ENCODE peak calls at places on chromosome 22, in ten cellular contexts. L is foreskin fibroblast, J is progenitor cell of endocrine pancreas, W is brain microvascular endothelial cell, C is neural crest cell, V is endodermal cell, B is fibroblast of lung, I is HFF-Myc, Y is ovary, E is HFFc6. N is an unnamed sample.
A peak's percentile ranks its signal among the peaks of the same experiment; 100 is the strongest.

GRCh38 chr22:41146573-41146972 is 54.2 kb downstream of the EP300 start:
- DNase-seq in L (no peak), J (no peak), W (no peak), C (no peak), V (no peak), B (peak; percentile 2), I (no peak), Y (no peak), E (no peak), N (no peak)

GRCh38 chr22:39110631-39111561 is 13.9 kb downstream of the APOBEC3H start:
- DNase-seq in L (no peak), J (no peak), W (no peak), C (no peak), V (peak; percentile 49), B (no peak), I (no peak), Y (no peak), E (no peak), N (no peak)

GRCh38 chr22:41132555-41132954 is 40.2 kb downstream of the EP300 start:
- DNase-seq in L (peak; percentile 3), J (no peak), W (no peak), C (no peak), V (no peak), B (no peak), I (peak; percentile 11), Y (no peak), E (no peak), N (no peak)

GRCh38 chr22:35102663-35103062 is 36.7 kb downstream of the ISX start:
- DNase-seq in L (no peak), J (no peak), W (peak; percentile 12), C (no peak), V (peak; percentile 85), B (no peak), I (no peak), Y (no peak), E (no peak), N (peak; percentile 45)

GRCh38 chr22:18104566-18104965 is 6.0 kb upstream of the TUBA8 start:
- DNase-seq in L (peak; percentile 4), J (no peak), W (peak; percentile 78), C (no peak), V (peak; percentile 27), B (peak; percentile 11), I (no peak), Y (no peak), E (no peak), N (no peak)

GRCh38 chr22:40345271-40345670 is 1.0 kb upstream of the ADSL start:
- DNase-seq in L (peak; percentile 27), J (no peak), W (no peak), C (no peak), V (no peak), B (no peak), I (no peak), Y (no peak), E (no peak), N (no peak)

GRCh38 chr22:17912942-17913704 is 111.2 kb downstream of the MICAL3 start:
- DNase-seq in L (no peak), J (no peak), W (no peak), C (no peak), V (peak; percentile 65), B (no peak), I (no peak), Y (no peak), E (peak; percentile 23), N (no peak)

GRCh38 chr22:17057959-17058814 is 26.6 kb upstream of the IL17RA start:
- DNase-seq in L (peak; percentile 48), J (peak; percentile 49), W (peak; percentile 71), C (peak; percentile 73), V (peak; percentile 90), B (peak; percentile 72), I (peak; percentile 61), Y (peak; percentile 63), E (peak; percentile 71), N (peak; percentile 70)

GRCh38 chr22:35649636-35650250 is 1.5 kb downstream of the APOL6 start:
- DNase-seq in L (no peak), J (no peak), W (no peak), C (no peak), V (no peak), B (no peak), I (no peak), Y (no peak), E (no peak), N (no peak)

GRCh38 chr22:39332441-39333064 is 13.1 kb upstream of the RPL3 start:
- DNase-seq in L (peak; percentile 77), J (no peak), W (no peak), C (no peak), V (no peak), B (peak; percentile 19), I (no peak), Y (no peak), E (no peak), N (no peak)

GRCh38 chr22:29309332-29310064 is 3.0 kb downstream of the GAS2L1 start:
- DNase-seq in L (no peak), J (no peak), W (no peak), C (no peak), V (peak; percentile 48), B (no peak), I (no peak), Y (peak; percentile 41), E (no peak), N (peak; percentile 38)

GRCh38 chr22:43343262-43343988 is at the start of gene SCUBE1:
- DNase-seq in L (peak; percentile 9), J (peak; percentile 67), W (no peak), C (peak; percentile 65), V (peak; percentile 91), B (no peak), I (no peak), Y (peak; percentile 87), E (no peak), N (peak; percentile 66)

GRCh38 chr22:44894782-44895181 is 115.0 kb downstream of the PHF21B start:
- DNase-seq in L (no peak), J (no peak), W (no peak), C (no peak), V (peak; percentile 36), B (no peak), I (no peak), Y (no peak), E (no peak), N (no peak)

GRCh38 chr22:50183141-50183971 is 2.4 kb upstream of the TRABD start:
- DNase-seq in L (no peak), J (no peak), W (no peak), C (no peak), V (no peak), B (no peak), I (no peak), Y (peak; percentile 49), E (no peak), N (no peak)

GRCh38 chr22:44728761-44729261 is 23.6 kb upstream of the ARHGAP8 start:
- DNase-seq in L (no peak), J (no peak), W (no peak), C (no peak), V (no peak), B (no peak), I (no peak), Y (peak; percentile 64), E (no peak), N (no peak)

GRCh38 chr22:42343551-42344081 is 73.2 kb upstream of the TCF20 start:
- DNase-seq in L (no peak), J (no peak), W (no peak), C (no peak), V (no peak), B (no peak), I (no peak), Y (peak; percentile 66), E (no peak), N (no peak)

GRCh38 chr22:48309115-48309705 is 1518.5 kb downstream of the BRD1 start:
- DNase-seq in L (no peak), J (no peak), W (no peak), C (no peak), V (no peak), B (no peak), I (no peak), Y (no peak), E (no peak), N (no peak)

GRCh38 chr22:37240941-37241320 is 3.1 kb downstream of the RAC2 start:
- DNase-seq in L (no peak), J (no peak), W (no peak), C (no peak), V (no peak), B (no peak), I (no peak), Y (peak; percentile 2), E (no peak), N (no peak)

GRCh38 chr22:48856308-48856615 is 971.4 kb downstream of the BRD1 start:
- DNase-seq in L (no peak), J (no peak), W (no peak), C (no peak), V (no peak), B (no peak), I (no peak), Y (no peak), E (no peak), N (no peak)

GRCh38 chr22:25884121-25884520 is 142.1 kb downstream of the MYO18B start:
- DNase-seq in L (no peak), J (no peak), W (no peak), C (no peak), V (no peak), B (no peak), I (no peak), Y (no peak), E (no peak), N (no peak)
- TF ChIP-seq CTCF in L (no peak), J (no peak), W (no peak), C (no peak), V (no peak), B (no peak), I (no peak), Y (no peak), E (no peak), N (no peak)

GRCh38 chr22:23222033-23222840 is 41.9 kb downstream of the BCR start:
- DNase-seq in L (no peak), J (no peak), W (no peak), C (no peak), V (no peak), B (no peak), I (no peak), Y (no peak), E (no peak), N (no peak)
- TF ChIP-seq CTCF in L (no peak), J (no peak), W (no peak), C (no peak), V (no peak), B (no peak), I (no peak), Y (no peak), E (no peak), N (no peak)

DNA sequence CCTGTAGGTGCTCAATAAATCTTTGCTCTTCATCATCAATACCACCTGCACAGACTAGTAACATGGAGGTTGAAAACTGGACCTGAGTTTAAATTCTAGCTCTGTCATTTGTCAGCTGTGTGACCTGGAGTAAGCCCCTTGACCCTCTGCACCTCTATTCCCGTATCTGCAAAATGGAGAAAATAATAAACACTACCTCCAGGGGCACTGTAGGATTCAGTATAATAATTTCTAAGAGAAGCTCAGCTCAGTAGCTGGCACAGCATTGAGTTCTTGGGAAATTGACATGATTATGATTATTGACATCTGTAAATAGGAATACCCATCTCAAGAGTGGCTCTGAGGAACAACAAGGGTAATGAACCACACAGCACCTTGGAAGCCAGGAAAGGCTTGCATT is 78.4 kb downstream of the MN1 start:
- DNase-seq in L (no peak), J (no peak), W (no peak), C (no peak), V (no peak), B (no peak), I (no peak), Y (no peak), E (no peak), N (no peak)
- TF ChIP-seq CTCF in L (no peak), J (no peak), W (no peak), C (no peak), V (peak; percentile 37), B (peak; percentile 11), I (no peak), Y (no peak), E (peak; percentile 43), N (no peak)

GRCh38 chr22:31488346-31488883 is 1.2 kb downstream of the EIF4ENIF1 start:
- DNase-seq in L (no peak), J (no peak), W (no peak), C (no peak), V (no peak), B (no peak), I (no peak), Y (no peak), E (no peak), N (no peak)
- TF ChIP-seq CTCF in L (no peak), J (no peak), W (no peak), C (no peak), V (no peak), B (no peak), I (no peak), Y (no peak), E (no peak), N (no peak)